ENCODE peak calls at places on chromosomes 6 and 20, in seven cellular contexts. U is stimulated activated CD4-positive, alpha-beta T cell treated with anti-CD3 and anti-CD28 coated beads, Interleukin-12 subunit alpha, Interleukin-12 subunit beta, amount 100 ng/mL, for 4 hours; J is NCI-H748 treated with DMSO at 0.1 percent for 48 hours; A is CD8-positive, alpha-beta T cell; E is activated T-helper 1 cell treated with anti-CD3 and anti-CD28 coated beads, Interleukin-2, amount 50 U/mL, for 16 hours; D is spleen; T is natural killer cell. O is an unnamed sample.
A peak's percentile ranks its signal among the peaks of the same experiment; 100 is the strongest.

GRCh38 chr6:122042851-122043250 is 356.6 kb upstream of the HSF2 start:
- DNase-seq in A (no peak), E (no peak), U (no peak), D (no peak), T (no peak), J (no peak), O (peak; percentile 31)

GRCh38 chr20:46023148-46023484 is 5.9 kb upstream of the SLC12A5 start:
- DNase-seq in U (no peak), A (no peak), T (no peak), D (no peak), E (no peak), J (no peak), O (no peak)

GRCh38 chr20:49785851-49786174 is 26.8 kb upstream of the SLC9A8 start:
- DNase-seq in E (no peak), D (no peak), A (no peak), T (no peak), U (no peak), J (no peak), O (no peak)

GRCh38 chr20:25290646-25291431 is 43.0 kb downstream of the PYGB start:
- DNase-seq in D (peak; percentile 72), U (no peak), E (no peak), T (no peak), A (no peak), J (no peak), O (no peak)

GRCh38 chr6:88455317-88455716 is 289.2 kb upstream of the CNR1 start:
- DNase-seq in U (no peak), E (no peak), T (no peak), D (no peak), J (no peak), A (no peak), O (no peak)

GRCh38 chr6:3887150-3887700 is 38.1 kb downstream of the FAM50B start:
- DNase-seq in A (no peak), D (no peak), T (no peak), E (no peak), U (no peak), J (no peak), O (peak; percentile 72)

GRCh38 chr6:97841763-97842162 is 558.7 kb upstream of the MMS22L start:
- DNase-seq in T (no peak), A (no peak), D (no peak), J (no peak), U (no peak), E (no peak), O (peak; percentile 82)

GRCh38 chr6:37454420-37455125 is 21.6 kb downstream of the CMTR1 start:
- DNase-seq in E (no peak), J (no peak), T (no peak), U (no peak), A (no peak), D (no peak), O (peak; percentile 67)

GRCh38 chr20:58907481-58908137 is 55.1 kb downstream of the GNAS start:
- DNase-seq in U (no peak), E (no peak), A (peak; percentile 55), T (peak; percentile 64), J (no peak), D (peak; percentile 84), O (peak; percentile 100)

GRCh38 chr20:53070714-53071392 is 98.7 kb downstream of the TSHZ2 start:
- DNase-seq in E (no peak), J (peak; percentile 47), U (no peak), A (no peak), D (no peak), T (no peak), O (peak; percentile 57)

GRCh38 chr6:138691595-138692057 is 81.9 kb upstream of the CCDC28A start:
- DNase-seq in J (peak; percentile 34), D (no peak), T (no peak), E (no peak), U (no peak), A (no peak), O (peak; percentile 79)

GRCh38 chr6:3389390-3390167 is 67.3 kb downstream of the SLC22A23 start:
- DNase-seq in E (no peak), D (no peak), A (no peak), U (no peak), T (no peak), J (no peak), O (peak; percentile 95)

GRCh38 chr20:23646106-23646958 is 8.6 kb upstream of the CST3 start:
- DNase-seq in T (no peak), A (no peak), E (no peak), U (no peak), D (no peak), J (no peak), O (no peak)

GRCh38 chr6:34115396-34116314 is 30.2 kb downstream of the GRM4 start:
- DNase-seq in U (peak; percentile 14), D (no peak), J (no peak), A (no peak), T (no peak), E (no peak), O (peak; percentile 37)

GRCh38 chr6:157891544-157892362 is 68.7 kb downstream of the SNX9 start:
- DNase-seq in E (no peak), U (no peak), T (no peak), J (no peak), A (no peak), D (no peak), O (no peak)

GRCh38 chr20:4052139-4052480 is 36.8 kb upstream of the RNF24 start:
- DNase-seq in T (no peak), J (no peak), D (no peak), A (no peak), E (no peak), U (no peak), O (no peak)

GRCh38 chr6:46983007-46983411 is 59.1 kb downstream of the ADGRF1 start:
- DNase-seq in U (no peak), A (no peak), T (no peak), D (no peak), E (no peak), J (peak; percentile 11), O (peak; percentile 15)